ENCODE peak calls at places on chromosomes 4 and X, in nine cellular contexts. One of them, this sample, is unnamed.

GRCh38 chr4:90995996-90996395 is 868.8 kb downstream of the CCSER1 start:
- DNase-seq in endodermal cell: no peak
- DNase-seq in tibial artery: no peak
- DNase-seq in B cell: no peak
- DNase-seq in epithelial cell of esophagus: peak; percentile 43
- DNase-seq in spleen: no peak
- DNase-seq in MCF 10A: no peak
- DNase-seq in OCI-LY7: no peak
- DNase-seq in upper lobe of right lung: no peak
- DNase-seq in this sample: no peak

GRCh38 chr4:87053064-87053693 is 118.4 kb downstream of the AFF1 start:
- DNase-seq in spleen: no peak
- DNase-seq in upper lobe of right lung: no peak
- DNase-seq in tibial artery: no peak
- DNase-seq in endodermal cell: no peak
- DNase-seq in epithelial cell of esophagus: no peak
- DNase-seq in B cell: no peak
- DNase-seq in MCF 10A: no peak
- DNase-seq in OCI-LY7: no peak
- DNase-seq in this sample: no peak

GRCh38 chr4:107736924-107737448 is 17.0 kb upstream of the PAPSS1 start:
- DNase-seq in OCI-LY7: peak; percentile 63
- DNase-seq in endodermal cell: peak; percentile 89
- DNase-seq in spleen: no peak
- DNase-seq in epithelial cell of esophagus: peak; percentile 54
- DNase-seq in MCF 10A: peak; percentile 57
- DNase-seq in tibial artery: no peak
- DNase-seq in upper lobe of right lung: no peak
- DNase-seq in B cell: peak; percentile 63
- DNase-seq in this sample: no peak

GRCh38 chr4:83248486-83248885 is 36.1 kb downstream of the COQ2 start:
- DNase-seq in MCF 10A: no peak
- DNase-seq in endodermal cell: peak; percentile 52
- DNase-seq in spleen: no peak
- DNase-seq in OCI-LY7: no peak
- DNase-seq in tibial artery: no peak
- DNase-seq in B cell: no peak
- DNase-seq in epithelial cell of esophagus: peak; percentile 86
- DNase-seq in upper lobe of right lung: no peak
- DNase-seq in this sample: no peak

GRCh38 chr4:154036856-154037255 is 248.0 kb upstream of the SFRP2 start:
- DNase-seq in spleen: no peak
- DNase-seq in B cell: no peak
- DNase-seq in OCI-LY7: no peak
- DNase-seq in epithelial cell of esophagus: no peak
- DNase-seq in endodermal cell: no peak
- DNase-seq in MCF 10A: no peak
- DNase-seq in upper lobe of right lung: no peak
- DNase-seq in tibial artery: no peak
- DNase-seq in this sample: no peak

GRCh38 chr4:8852118-8852704 is 19.4 kb downstream of the HMX1 start:
- DNase-seq in tibial artery: no peak
- DNase-seq in endodermal cell: no peak
- DNase-seq in MCF 10A: no peak
- DNase-seq in spleen: peak; percentile 55
- DNase-seq in B cell: no peak
- DNase-seq in epithelial cell of esophagus: no peak
- DNase-seq in OCI-LY7: no peak
- DNase-seq in upper lobe of right lung: no peak
- DNase-seq in this sample: no peak

GRCh38 chr4:168724960-168725359 is 228.1 kb downstream of the PALLD start:
- DNase-seq in epithelial cell of esophagus: no peak
- DNase-seq in tibial artery: no peak
- DNase-seq in endodermal cell: no peak
- DNase-seq in MCF 10A: no peak
- DNase-seq in OCI-LY7: no peak
- DNase-seq in B cell: no peak
- DNase-seq in upper lobe of right lung: no peak
- DNase-seq in spleen: no peak
- DNase-seq in this sample: peak; percentile 39

GRCh38 chrX:105701310-105702052 is 120.9 kb upstream of the NRK start:
- DNase-seq in upper lobe of right lung: no peak
- DNase-seq in tibial artery: no peak
- DNase-seq in MCF 10A: peak; percentile 14
- DNase-seq in spleen: no peak
- DNase-seq in endodermal cell: no peak
- DNase-seq in OCI-LY7: no peak
- DNase-seq in epithelial cell of esophagus: peak; percentile 27
- DNase-seq in B cell: no peak
- DNase-seq in this sample: no peak

GRCh38 chr4:23904639-23905061 is 14.8 kb upstream of the PPARGC1A start:
- DNase-seq in MCF 10A: no peak
- DNase-seq in B cell: no peak
- DNase-seq in spleen: no peak
- DNase-seq in upper lobe of right lung: no peak
- DNase-seq in endodermal cell: no peak
- DNase-seq in epithelial cell of esophagus: peak; percentile 36
- DNase-seq in tibial artery: no peak
- DNase-seq in OCI-LY7: no peak
- DNase-seq in this sample: no peak

GRCh38 chr4:87060957-87061356 is 126.1 kb downstream of the AFF1 start:
- DNase-seq in MCF 10A: peak; percentile 62
- DNase-seq in tibial artery: no peak
- DNase-seq in endodermal cell: no peak
- DNase-seq in B cell: no peak
- DNase-seq in upper lobe of right lung: no peak
- DNase-seq in spleen: no peak
- DNase-seq in OCI-LY7: no peak
- DNase-seq in epithelial cell of esophagus: peak; percentile 70
- DNase-seq in this sample: no peak

DNA sequence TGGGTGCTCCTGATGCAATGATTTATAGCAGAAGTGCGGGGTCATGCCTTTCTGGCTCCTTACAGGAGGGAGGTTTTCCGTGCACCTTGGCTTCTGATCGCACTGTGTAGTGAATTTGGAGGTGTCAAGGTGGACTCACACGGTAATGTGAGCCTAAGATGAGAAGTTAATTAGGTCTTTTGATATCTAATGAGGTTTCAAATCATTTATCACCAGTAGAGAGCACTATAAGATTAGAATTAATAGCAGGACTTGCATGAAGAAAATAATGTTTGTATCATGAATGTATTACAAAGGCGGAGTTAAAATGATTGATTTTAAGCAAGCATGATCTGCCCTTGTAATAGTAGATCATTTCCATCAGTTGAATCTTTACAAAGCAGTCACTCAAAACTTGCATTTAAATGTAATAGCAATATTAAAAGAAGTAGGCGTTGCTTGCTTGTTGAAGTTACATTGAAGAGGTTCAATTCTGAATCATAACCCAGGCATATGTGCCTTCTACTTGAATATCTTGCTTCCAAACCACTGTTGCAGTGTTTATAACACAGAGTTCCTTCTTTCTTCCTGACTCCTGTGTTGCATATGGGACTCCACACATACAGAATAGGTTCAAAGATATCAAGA is 152.1 kb downstream of the FMR1NB start:
- DNase-seq in endodermal cell: no peak
- DNase-seq in spleen: no peak
- DNase-seq in B cell: peak; percentile 18
- DNase-seq in OCI-LY7: peak; percentile 64
- DNase-seq in epithelial cell of esophagus: peak; percentile 13
- DNase-seq in upper lobe of right lung: no peak
- DNase-seq in tibial artery: no peak
- DNase-seq in MCF 10A: peak; percentile 22
- DNase-seq in this sample: no peak
- TF ChIP-seq CTCF in endodermal cell: peak; percentile 32
- TF ChIP-seq CTCF in spleen: no peak
- TF ChIP-seq CTCF in B cell: peak; percentile 59
- TF ChIP-seq CTCF in OCI-LY7: peak; percentile 72
- TF ChIP-seq CTCF in epithelial cell of esophagus: no peak
- TF ChIP-seq CTCF in upper lobe of right lung: peak; percentile 11
- TF ChIP-seq CTCF in tibial artery: no peak
- TF ChIP-seq CTCF in MCF 10A: no peak
- TF ChIP-seq CTCF in this sample: no peak

DNA sequence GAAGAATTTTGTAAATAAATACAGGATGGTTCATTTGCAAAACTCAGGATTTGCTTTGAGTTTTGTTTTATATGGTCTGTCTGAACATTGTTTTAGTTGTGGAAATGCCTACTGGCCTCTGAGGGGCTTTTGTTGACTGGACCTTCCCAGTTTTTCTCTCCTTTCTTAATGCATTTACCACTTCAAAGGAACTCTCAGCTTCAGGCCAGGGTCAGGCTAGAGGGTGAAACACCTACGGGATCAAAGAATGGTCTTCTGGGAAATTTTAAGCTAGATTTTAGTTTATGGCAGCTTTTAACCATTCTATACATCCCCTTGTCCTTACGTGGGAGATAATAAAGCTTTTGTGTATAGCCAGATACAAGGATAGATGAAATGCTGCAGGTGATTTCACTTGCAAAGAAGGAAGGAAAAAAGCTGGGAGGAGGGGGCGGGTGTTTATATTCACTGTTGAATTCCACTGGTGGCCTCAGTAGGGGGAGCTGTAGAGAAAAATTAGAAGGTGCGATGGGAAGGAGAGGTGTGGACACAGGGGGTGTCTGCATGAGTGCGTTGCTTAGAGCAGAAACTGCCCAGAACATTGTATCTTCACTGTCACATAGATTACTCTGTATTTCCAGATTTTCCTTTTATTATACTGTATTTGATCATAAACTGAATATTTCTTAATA is 151.8 kb downstream of the TSPAN5 start:
- DNase-seq in epithelial cell of esophagus: no peak
- DNase-seq in upper lobe of right lung: no peak
- DNase-seq in endodermal cell: peak; percentile 85
- DNase-seq in OCI-LY7: no peak
- DNase-seq in spleen: no peak
- DNase-seq in tibial artery: no peak
- DNase-seq in MCF 10A: peak; percentile 38
- DNase-seq in B cell: no peak
- DNase-seq in this sample: no peak
- TF ChIP-seq CTCF in epithelial cell of esophagus: peak; percentile 21
- TF ChIP-seq CTCF in upper lobe of right lung: no peak
- TF ChIP-seq CTCF in endodermal cell: peak; percentile 81
- TF ChIP-seq CTCF in OCI-LY7: peak; percentile 43
- TF ChIP-seq CTCF in spleen: no peak
- TF ChIP-seq CTCF in tibial artery: no peak
- TF ChIP-seq CTCF in MCF 10A: no peak
- TF ChIP-seq CTCF in B cell: no peak
- TF ChIP-seq CTCF in this sample: no peak

DNA sequence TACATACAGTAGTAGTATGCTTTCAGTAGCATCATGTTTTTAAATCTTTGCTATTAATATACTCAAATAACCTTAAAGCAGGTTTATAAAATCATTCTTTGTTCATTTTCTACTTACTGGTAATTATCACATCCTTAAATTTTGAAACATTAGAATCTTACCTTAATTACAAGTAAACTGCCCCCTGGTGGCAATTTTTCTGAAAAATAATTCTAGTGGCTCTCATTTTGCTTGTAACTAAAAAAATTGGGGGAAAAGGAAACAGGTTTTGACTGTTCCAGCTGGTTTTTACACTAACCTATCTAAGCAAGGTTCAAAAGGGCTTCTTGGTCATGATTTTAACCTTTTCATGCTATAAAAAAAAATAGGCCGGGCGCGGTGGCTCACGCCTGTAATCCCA is 18.5 kb upstream of the DCAF4L1 start:
- DNase-seq in OCI-LY7: peak; percentile 51
- DNase-seq in MCF 10A: peak; percentile 32
- DNase-seq in tibial artery: no peak
- DNase-seq in epithelial cell of esophagus: peak; percentile 32
- DNase-seq in endodermal cell: no peak
- DNase-seq in upper lobe of right lung: no peak
- DNase-seq in spleen: no peak
- DNase-seq in B cell: peak; percentile 29
- DNase-seq in this sample: no peak
- TF ChIP-seq CTCF in OCI-LY7: peak; percentile 81
- TF ChIP-seq CTCF in MCF 10A: no peak
- TF ChIP-seq CTCF in tibial artery: no peak
- TF ChIP-seq CTCF in epithelial cell of esophagus: peak; percentile 23
- TF ChIP-seq CTCF in endodermal cell: peak; percentile 75
- TF ChIP-seq CTCF in upper lobe of right lung: peak; percentile 41
- TF ChIP-seq CTCF in spleen: no peak
- TF ChIP-seq CTCF in B cell: peak; percentile 69
- TF ChIP-seq CTCF in this sample: peak; percentile 32

GRCh38 chr4:27357283-27357682 is 496.6 kb downstream of the STIM2 start:
- DNase-seq in endodermal cell: no peak
- DNase-seq in B cell: no peak
- DNase-seq in epithelial cell of esophagus: peak; percentile 11
- DNase-seq in OCI-LY7: no peak
- DNase-seq in MCF 10A: peak; percentile 30
- DNase-seq in upper lobe of right lung: no peak
- DNase-seq in tibial artery: no peak
- DNase-seq in spleen: no peak
- DNase-seq in this sample: no peak
- TF ChIP-seq CTCF in endodermal cell: peak; percentile 64
- TF ChIP-seq CTCF in B cell: no peak
- TF ChIP-seq CTCF in epithelial cell of esophagus: peak; percentile 32
- TF ChIP-seq CTCF in OCI-LY7: peak; percentile 57
- TF ChIP-seq CTCF in MCF 10A: peak; percentile 32
- TF ChIP-seq CTCF in upper lobe of right lung: peak; percentile 37
- TF ChIP-seq CTCF in tibial artery: no peak
- TF ChIP-seq CTCF in spleen: no peak
- TF ChIP-seq CTCF in this sample: peak; percentile 35

GRCh38 chrX:136446208-136446607 is 41.5 kb upstream of the BRS3 start:
- DNase-seq in endodermal cell: no peak
- DNase-seq in upper lobe of right lung: no peak
- DNase-seq in MCF 10A: no peak
- DNase-seq in OCI-LY7: no peak
- DNase-seq in B cell: no peak
- DNase-seq in epithelial cell of esophagus: no peak
- DNase-seq in tibial artery: no peak
- DNase-seq in spleen: no peak
- DNase-seq in this sample: no peak
- TF ChIP-seq CTCF in endodermal cell: no peak
- TF ChIP-seq CTCF in upper lobe of right lung: no peak
- TF ChIP-seq CTCF in MCF 10A: no peak
- TF ChIP-seq CTCF in OCI-LY7: no peak
- TF ChIP-seq CTCF in B cell: no peak
- TF ChIP-seq CTCF in epithelial cell of esophagus: no peak
- TF ChIP-seq CTCF in tibial artery: no peak
- TF ChIP-seq CTCF in spleen: no peak
- TF ChIP-seq CTCF in this sample: no peak

GRCh38 chr4:53804719-53805118 is 213.4 kb upstream of the LNX1 start:
- DNase-seq in upper lobe of right lung: peak; percentile 68
- DNase-seq in OCI-LY7: peak; percentile 78
- DNase-seq in endodermal cell: peak; percentile 76
- DNase-seq in MCF 10A: peak; percentile 55
- DNase-seq in epithelial cell of esophagus: peak; percentile 63
- DNase-seq in spleen: no peak
- DNase-seq in B cell: peak; percentile 57
- DNase-seq in tibial artery: no peak
- DNase-seq in this sample: no peak
- TF ChIP-seq CTCF in upper lobe of right lung: peak; percentile 52
- TF ChIP-seq CTCF in OCI-LY7: peak; percentile 89
- TF ChIP-seq CTCF in endodermal cell: peak; percentile 76
- TF ChIP-seq CTCF in MCF 10A: peak; percentile 43
- TF ChIP-seq CTCF in epithelial cell of esophagus: peak; percentile 66
- TF ChIP-seq CTCF in spleen: peak; percentile 31
- TF ChIP-seq CTCF in B cell: peak; percentile 46
- TF ChIP-seq CTCF in tibial artery: no peak
- TF ChIP-seq CTCF in this sample: peak; percentile 10

This sample was measured in AG09319.